ENCODE peak calls at places on chromosomes 16 and 17, in six cellular contexts. C is gastrocnemius medialis, X is tibial artery, U is IMR-90, N is Peyer's patch, T is heart left ventricle. Q is an unnamed sample. For H3K36me3, the result is how much of the 10 kb centered on the place peaks cover.

GRCh38 chr17:29566473-29567361 is at the start of gene ABHD15:
- DNase-seq in T (peak), C (no peak), N (peak), X (peak), U (peak), Q (peak)

GRCh38 chr16:11224894-11225676 is 30.9 kb downstream of the SOCS1 start:
- DNase-seq in C (no peak), T (no peak), U (peak), X (no peak), N (no peak), Q (peak)

GRCh38 chr16:4114257-4115208 is 1.7 kb downstream of the ADCY9 start:
- DNase-seq in C (no peak), X (no peak), N (peak), U (no peak), T (peak), Q (no peak)

GRCh38 chr17:81036128-81036891 is 1.4 kb downstream of the BAIAP2 start:
- DNase-seq in C (no peak), X (no peak), N (no peak), U (no peak), T (no peak), Q (no peak)

GRCh38 chr17:56269509-56269908 is 116.2 kb downstream of the ANKFN1 start:
- DNase-seq in C (no peak), U (no peak), N (no peak), X (no peak), T (no peak), Q (no peak)

GRCh38 chr17:1005361-1005946 is 8.5 kb downstream of the TIMM22 start:
- DNase-seq in N (no peak), U (peak), C (no peak), X (peak), T (no peak), Q (peak)

GRCh38 chr17:81487487-81488275 is 24.9 kb downstream of the ACTG1 start:
- DNase-seq in C (peak), T (peak), N (peak), X (peak), U (peak), Q (peak)

GRCh38 chr16:53865492-53865863 is 161.5 kb downstream of the FTO start:
- DNase-seq in C (no peak), N (no peak), U (no peak), X (no peak), T (no peak), Q (peak)

GRCh38 chr17:69561462-69561861 is 147.0 kb downstream of the MAP2K6 start:
- DNase-seq in T (no peak), N (no peak), U (no peak), C (no peak), X (no peak), Q (no peak)

GRCh38 chr17:77817953-77818352 is 140.6 kb upstream of the TNRC6C start:
- DNase-seq in N (no peak), U (no peak), T (no peak), C (no peak), X (no peak), Q (no peak)

DNA sequence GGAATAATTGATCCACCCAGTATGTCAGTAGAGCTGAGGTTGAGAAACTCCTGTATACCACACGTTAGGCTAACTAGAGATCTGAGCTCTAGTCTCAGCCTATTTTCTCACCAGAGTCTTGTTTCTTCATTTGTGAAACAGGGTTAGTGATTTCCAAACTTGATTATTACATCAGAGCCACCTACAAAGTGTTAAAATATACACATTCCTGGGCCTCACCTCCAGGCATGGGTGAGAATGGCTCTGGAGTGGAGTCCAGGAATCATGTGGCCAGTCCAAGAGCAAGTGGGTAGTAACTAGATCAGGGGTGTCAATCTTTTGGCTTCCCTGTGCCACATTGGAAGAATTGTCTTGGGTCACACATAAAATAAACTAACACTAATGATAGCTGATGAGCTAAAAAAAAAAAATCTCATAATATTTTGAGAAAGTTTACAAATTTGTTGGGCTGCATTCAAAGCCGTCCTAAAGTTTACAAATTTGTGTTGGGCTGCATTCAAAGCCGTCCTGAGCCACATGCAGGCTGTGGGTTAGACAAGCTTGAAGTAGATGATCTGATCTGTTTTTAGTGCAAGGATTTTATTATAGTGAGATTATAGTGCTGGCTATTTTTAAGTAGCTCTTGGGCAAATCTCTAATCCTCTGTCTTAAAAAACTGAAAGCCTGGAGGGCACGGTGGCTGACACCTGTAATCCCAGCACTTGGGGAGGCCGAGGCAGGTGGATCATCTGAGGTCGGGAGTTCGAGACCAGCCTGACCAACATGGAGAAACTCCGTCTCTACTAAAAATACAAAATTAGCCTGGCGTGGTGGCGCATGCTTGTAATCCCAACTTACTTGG is 20.4 kb downstream of the PRCD start:
- DNase-seq in N (no peak), C (no peak), U (no peak), T (no peak), X (no peak), Q (no peak)
- H3K36me3 ChIP-seq in N (under half), C (under half), U (under half), T (under half), X (under half), Q (under half)

DNA sequence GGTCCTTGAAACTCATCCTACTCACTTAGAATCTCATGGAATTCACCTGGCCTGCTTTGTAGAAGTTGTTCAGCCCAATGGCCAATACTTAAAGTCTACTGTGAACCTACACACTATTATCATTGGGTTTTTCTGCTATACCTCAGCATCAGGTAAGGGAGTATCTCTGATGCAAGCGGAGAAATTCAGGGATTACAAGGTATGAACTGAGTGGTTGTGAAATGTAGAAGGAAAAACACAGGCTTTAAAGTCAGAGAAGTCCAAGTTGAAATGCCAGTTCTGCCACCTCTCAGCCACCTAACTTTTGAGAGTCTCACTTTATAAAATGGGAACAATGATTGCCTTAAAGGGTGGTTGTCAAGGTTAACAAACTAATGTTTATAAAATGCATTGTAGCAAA is 31.0 kb downstream of the COX11 start:
- DNase-seq in C (no peak), U (no peak), X (no peak), N (no peak), T (no peak), Q (no peak)
- H3K36me3 ChIP-seq in C (under half), U (under half), X (under half), N (under half), T (half or more), Q (under half)

GRCh38 chr17:36529121-36529520 is 5.5 kb downstream of the MYO19 start:
- DNase-seq in C (no peak), T (no peak), N (no peak), U (peak), X (no peak), Q (no peak)
- H3K36me3 ChIP-seq in C (under half), T (half or more), N (under half), U (under half), X (under half), Q (half or more)

GRCh38 chr16:2171601-2172178 is 16.1 kb downstream of the TRAF7 start:
- DNase-seq in X (no peak), N (peak), C (no peak), T (no peak), U (no peak), Q (no peak)

GRCh38 chr16:2172688-2173335 is 17.2 kb downstream of the TRAF7 start:
- DNase-seq in N (no peak), X (no peak), T (no peak), C (no peak), U (no peak), Q (no peak)

GRCh38 chr16:2167081-2167638 is 11.6 kb downstream of the TRAF7 start:
- DNase-seq in T (no peak), C (no peak), N (no peak), U (no peak), X (no peak), Q (no peak)

GRCh38 chr16:2170587-2171435 is 15.2 kb downstream of the TRAF7 start:
- DNase-seq in T (no peak), X (no peak), C (no peak), N (no peak), U (no peak), Q (no peak)

GRCh38 chr16:2170080-2170479 is 14.5 kb downstream of the TRAF7 start:
- DNase-seq in N (no peak), U (no peak), T (no peak), C (no peak), X (no peak), Q (peak)
- H3K36me3 ChIP-seq in N (under half), U (half or more), T (half or more), C (under half), X (half or more), Q (half or more)

DNA sequence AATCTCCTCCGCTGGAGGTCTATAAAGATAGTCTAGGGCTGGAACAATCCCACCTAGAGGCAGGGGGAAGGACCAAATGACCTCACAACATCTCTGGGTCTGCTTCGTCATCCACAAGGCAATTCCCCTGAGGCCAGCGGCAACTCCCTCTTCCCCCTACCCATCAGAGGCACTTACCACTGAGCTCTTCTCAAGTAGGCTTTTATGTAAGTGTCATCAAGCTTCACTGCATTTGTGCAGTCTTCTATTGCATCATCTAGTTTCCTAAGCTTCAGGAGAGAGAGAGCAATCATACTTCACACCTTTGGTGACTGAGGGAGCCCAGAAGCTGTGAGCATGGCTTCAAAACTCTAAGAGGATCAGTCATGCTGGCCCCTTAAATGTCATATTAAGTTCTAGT is 21.0 kb downstream of the CNP start:
- DNase-seq in X (no peak), C (no peak), U (no peak), T (no peak), N (no peak), Q (no peak)
- H3K36me3 ChIP-seq in X (half or more), C (under half), U (half or more), T (half or more), N (under half), Q (half or more)

Q was measured in adrenal gland.